ENCODE peak calls at places on chromosome 10, in five cellular contexts. V is vagina, B is WERI-Rb-1, I is upper lobe of right lung, S is MM.1S. Y is an unnamed sample. For H3K27me3, the result is how much of the 10 kb centered on the place peaks cover.

GRCh38 chr10:73644015-73644743 is 2.9 kb upstream of the MYOZ1 start:
- DNase-seq in V (no peak), B (peak), I (no peak), S (peak), Y (peak)

GRCh38 chr10:110437761-110438341 is 59.9 kb upstream of the DUSP5 start:
- DNase-seq in V (no peak), B (no peak), I (peak), S (no peak), Y (no peak)

GRCh38 chr10:25078659-25079429 is 62.4 kb downstream of the THNSL1 start:
- DNase-seq in V (no peak), B (no peak), I (no peak), S (no peak), Y (no peak)

GRCh38 chr10:120414946-120415345 is 42.1 kb upstream of the PLPP4 start:
- DNase-seq in V (no peak), B (no peak), I (no peak), S (no peak), Y (no peak)

GRCh38 chr10:16745061-16745460 is 72.2 kb downstream of the RSU1 start:
- DNase-seq in V (no peak), B (peak), I (no peak), S (no peak), Y (no peak)

GRCh38 chr10:100825946-100826660 is 80.7 kb downstream of the PAX2 start:
- DNase-seq in V (no peak), B (no peak), I (no peak), S (no peak), Y (no peak)

GRCh38 chr10:52771534-52772455 is 789 bp downstream of the MBL2 start:
- DNase-seq in V (no peak), B (no peak), I (no peak), S (no peak), Y (no peak)

GRCh38 chr10:63798599-63799498 is 277.6 kb downstream of the REEP3 start:
- DNase-seq in V (no peak), B (no peak), I (no peak), S (no peak), Y (peak)

GRCh38 chr10:15254808-15255655 is 86.5 kb upstream of the NMT2 start:
- DNase-seq in V (no peak), B (no peak), I (no peak), S (peak), Y (no peak)

GRCh38 chr10:71611131-71611530 is 108.4 kb downstream of the C10orf105 start:
- DNase-seq in V (no peak), B (no peak), I (no peak), S (no peak), Y (no peak)

GRCh38 chr10:12934777-12935176 is 66.7 kb downstream of the CCDC3 start:
- DNase-seq in V (peak), B (no peak), I (no peak), S (no peak), Y (no peak)

GRCh38 chr10:96043157-96043894 is at the start of gene CCNJ:
- DNase-seq in V (no peak), B (peak), I (peak), S (peak), Y (peak)
- TF ChIP-seq CTCF in V (no peak), B (peak), I (no peak), S (no peak), Y (no peak)

GRCh38 chr10:133088524-133089460 is 1.1 kb downstream of the ADGRA1 start:
- DNase-seq in V (no peak), B (no peak), I (no peak), S (no peak), Y (no peak)

GRCh38 chr10:133087045-133087678 is 562 bp upstream of the ADGRA1 start:
- DNase-seq in V (no peak), B (no peak), I (no peak), S (no peak), Y (no peak)

GRCh38 chr10:133086247-133086646 is 1.5 kb upstream of the ADGRA1 start:
- DNase-seq in V (no peak), B (no peak), I (no peak), S (no peak), Y (no peak)

GRCh38 chr10:133089461-133089800 is 1.7 kb downstream of the ADGRA1 start:
- DNase-seq in V (no peak), B (no peak), I (no peak), S (no peak), Y (no peak)

GRCh38 chr10:133087679-133088523 is at the start of gene ADGRA1:
- DNase-seq in V (no peak), B (peak), I (no peak), S (no peak), Y (no peak)
- H3K27me3 ChIP-seq in V (under half), B (under half), I (half or more), S (under half), Y (under half)

DNA sequence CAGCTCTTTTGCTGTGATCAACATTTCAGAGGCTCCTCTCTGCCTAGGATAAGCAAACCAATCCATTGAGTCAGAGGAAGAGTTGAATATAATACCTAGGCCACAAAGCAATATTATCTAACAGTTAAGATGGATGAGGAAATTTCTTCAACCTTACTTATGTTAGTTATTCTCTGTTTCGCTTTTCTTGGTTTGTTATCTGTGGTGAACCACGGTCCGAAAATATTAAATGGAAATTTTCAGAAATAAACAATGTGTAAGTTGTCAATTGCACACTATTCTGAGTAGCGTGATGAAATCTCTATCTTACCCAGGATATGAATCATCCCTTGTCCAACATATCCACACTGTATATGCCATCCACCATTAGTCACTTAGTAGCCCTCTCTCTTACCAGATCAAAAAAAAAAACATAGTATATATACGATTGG is 1.5 kb upstream of the HTR7 start:
- DNase-seq in V (no peak), B (no peak), I (no peak), S (no peak), Y (no peak)
- H3K4me3 ChIP-seq in V (no peak), B (no peak), I (no peak), S (no peak), Y (no peak)

GRCh38 chr10:90780488-90780887 is 77.4 kb downstream of the HTR7 start:
- DNase-seq in V (no peak), B (no peak), I (no peak), S (no peak), Y (no peak)

GRCh38 chr10:90775351-90776028 is 82.3 kb downstream of the HTR7 start:
- DNase-seq in V (no peak), B (no peak), I (no peak), S (peak), Y (no peak)

GRCh38 chr10:90777614-90778013 is 80.2 kb downstream of the HTR7 start:
- DNase-seq in V (no peak), B (no peak), I (no peak), S (no peak), Y (no peak)

GRCh38 chr10:90779573-90779972 is 78.3 kb downstream of the HTR7 start:
- DNase-seq in V (no peak), B (no peak), I (no peak), S (no peak), Y (no peak)
- TF ChIP-seq CTCF in V (no peak), B (peak), I (no peak), S (peak), Y (peak)

DNA sequence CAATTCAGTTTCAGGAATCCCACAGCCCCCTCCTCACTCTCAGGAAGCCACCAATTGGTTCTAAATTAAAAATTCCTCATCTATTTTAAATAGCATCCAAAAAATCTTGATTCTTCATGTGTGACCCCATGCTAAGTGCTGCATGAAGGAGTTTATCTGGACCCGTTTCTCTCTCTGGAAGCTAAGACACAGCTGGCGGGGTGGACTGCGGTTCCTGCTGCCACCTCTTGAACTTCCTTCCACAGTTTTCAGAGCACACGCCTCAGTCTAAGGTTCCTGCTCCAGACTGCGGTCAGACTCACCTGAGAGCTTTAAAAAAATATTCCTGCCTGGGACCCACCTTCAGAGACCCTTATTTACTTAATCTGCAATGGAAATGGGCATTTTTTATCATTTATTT is 34.5 kb downstream of the LYZL1 start:
- DNase-seq in V (peak), B (no peak), I (no peak), S (no peak), Y (no peak)
- H3K27me3 ChIP-seq in V (under half), B (under half), I (under half), S (under half), Y (under half)

Y was measured in BJ.